ENCODE peak calls at places on chromosomes 13 and 19, in five cellular contexts. One of them, this sample, is unnamed.

GRCh38 chr13:23378009-23378632 is 55.4 kb downstream of the SACS start:
- DNase-seq in A673: peak; percentile 38
- DNase-seq in fibroblast of villous mesenchyme: peak; percentile 88
- DNase-seq in astrocyte: peak; percentile 99
- DNase-seq in tibial artery: peak; percentile 68
- DNase-seq in this sample: peak; percentile 41

GRCh38 chr19:29539668-29540067 is 13.9 kb downstream of the VSTM2B start:
- DNase-seq in A673: no peak
- DNase-seq in fibroblast of villous mesenchyme: no peak
- DNase-seq in astrocyte: no peak
- DNase-seq in tibial artery: peak; percentile 38
- DNase-seq in this sample: no peak

GRCh38 chr13:111919286-111919685 is 147.7 kb upstream of the SOX1 start:
- DNase-seq in A673: no peak
- DNase-seq in fibroblast of villous mesenchyme: no peak
- DNase-seq in astrocyte: no peak
- DNase-seq in tibial artery: no peak
- DNase-seq in this sample: no peak

GRCh38 chr19:58274771-58275199 is 4.0 kb upstream of the ZNF8 start:
- DNase-seq in A673: no peak
- DNase-seq in fibroblast of villous mesenchyme: peak; percentile 73
- DNase-seq in astrocyte: peak; percentile 61
- DNase-seq in tibial artery: no peak
- DNase-seq in this sample: no peak

GRCh38 chr13:66994498-66995365 is 235.4 kb downstream of the PCDH9 start:
- DNase-seq in A673: no peak
- DNase-seq in fibroblast of villous mesenchyme: no peak
- DNase-seq in astrocyte: no peak
- DNase-seq in tibial artery: no peak
- DNase-seq in this sample: no peak

GRCh38 chr13:22110368-22110767 is 439.5 kb downstream of the FGF9 start:
- DNase-seq in A673: no peak
- DNase-seq in fibroblast of villous mesenchyme: no peak
- DNase-seq in astrocyte: no peak
- DNase-seq in tibial artery: peak; percentile 84
- DNase-seq in this sample: no peak

GRCh38 chr19:36009220-36009619 is 607 bp upstream of the SYNE4 start:
- DNase-seq in A673: peak; percentile 65
- DNase-seq in fibroblast of villous mesenchyme: peak; percentile 57
- DNase-seq in astrocyte: peak; percentile 45
- DNase-seq in tibial artery: peak; percentile 88
- DNase-seq in this sample: peak; percentile 69

GRCh38 chr19:45047188-45047797 is 8.4 kb downstream of the CLASRP start:
- DNase-seq in A673: no peak
- DNase-seq in fibroblast of villous mesenchyme: no peak
- DNase-seq in astrocyte: no peak
- DNase-seq in tibial artery: no peak
- DNase-seq in this sample: no peak

GRCh38 chr13:82593239-82593638 is 1289.0 kb downstream of the SLITRK1 start:
- DNase-seq in A673: no peak
- DNase-seq in fibroblast of villous mesenchyme: no peak
- DNase-seq in astrocyte: no peak
- DNase-seq in tibial artery: no peak
- DNase-seq in this sample: no peak

GRCh38 chr19:2969104-2969504 is 8.3 kb upstream of the TLE6 start:
- DNase-seq in A673: no peak
- DNase-seq in fibroblast of villous mesenchyme: peak; percentile 79
- DNase-seq in astrocyte: no peak
- DNase-seq in tibial artery: no peak
- DNase-seq in this sample: peak; percentile 79

GRCh38 chr13:110371550-110372465 is 64.7 kb downstream of the COL4A2 start:
- DNase-seq in A673: peak; percentile 15
- DNase-seq in fibroblast of villous mesenchyme: peak; percentile 78
- DNase-seq in astrocyte: peak; percentile 59
- DNase-seq in tibial artery: no peak
- DNase-seq in this sample: peak; percentile 68

GRCh38 chr19:1773173-1773572 is 19.9 kb downstream of the ONECUT3 start:
- DNase-seq in A673: no peak
- DNase-seq in fibroblast of villous mesenchyme: peak; percentile 78
- DNase-seq in astrocyte: peak; percentile 82
- DNase-seq in tibial artery: no peak
- DNase-seq in this sample: no peak

GRCh38 chr13:42395066-42395821 is 123.3 kb downstream of the AKAP11 start:
- DNase-seq in A673: no peak
- DNase-seq in fibroblast of villous mesenchyme: no peak
- DNase-seq in astrocyte: no peak
- DNase-seq in tibial artery: no peak
- DNase-seq in this sample: no peak

GRCh38 chr13:39531646-39532045 is 71.3 kb downstream of the LHFPL6 start:
- DNase-seq in A673: no peak
- DNase-seq in fibroblast of villous mesenchyme: peak; percentile 47
- DNase-seq in astrocyte: peak; percentile 24
- DNase-seq in tibial artery: no peak
- DNase-seq in this sample: no peak

GRCh38 chr13:93963266-93964131 is 516.0 kb downstream of the DCT start:
- DNase-seq in A673: peak; percentile 56
- DNase-seq in fibroblast of villous mesenchyme: peak; percentile 40
- DNase-seq in astrocyte: peak; percentile 51
- DNase-seq in tibial artery: no peak
- DNase-seq in this sample: no peak

GRCh38 chr19:58346961-58347929 is 6.0 kb downstream of the A1BG start:
- DNase-seq in A673: peak; percentile 84
- DNase-seq in fibroblast of villous mesenchyme: peak; percentile 78
- DNase-seq in astrocyte: peak; percentile 31
- DNase-seq in tibial artery: peak; percentile 79
- DNase-seq in this sample: peak; percentile 58

GRCh38 chr13:68369739-68370138 is 1139.6 kb upstream of the PCDH9 start:
- DNase-seq in A673: no peak
- DNase-seq in fibroblast of villous mesenchyme: no peak
- DNase-seq in astrocyte: peak; percentile 46
- DNase-seq in tibial artery: no peak
- DNase-seq in this sample: no peak

GRCh38 chr19:5172859-5173577 is 167.6 kb downstream of the PTPRS start:
- DNase-seq in A673: peak; percentile 79
- DNase-seq in fibroblast of villous mesenchyme: peak; percentile 87
- DNase-seq in astrocyte: peak; percentile 96
- DNase-seq in tibial artery: no peak
- DNase-seq in this sample: no peak

GRCh38 chr13:96214804-96215445 is 125.0 kb downstream of the HS6ST3 start:
- DNase-seq in A673: no peak
- DNase-seq in fibroblast of villous mesenchyme: no peak
- DNase-seq in astrocyte: no peak
- DNase-seq in tibial artery: no peak
- DNase-seq in this sample: no peak

GRCh38 chr13:44331446-44331845 is 42.2 kb upstream of the SERP2 start:
- DNase-seq in A673: peak; percentile 48
- DNase-seq in fibroblast of villous mesenchyme: no peak
- DNase-seq in astrocyte: peak; percentile 49
- DNase-seq in tibial artery: no peak
- DNase-seq in this sample: no peak

GRCh38 chr13:110560606-110561334 is 752 bp downstream of the RAB20 start:
- DNase-seq in A673: no peak
- DNase-seq in fibroblast of villous mesenchyme: peak; percentile 76
- DNase-seq in astrocyte: no peak
- DNase-seq in tibial artery: peak; percentile 76
- DNase-seq in this sample: no peak

GRCh38 chr19:55641376-55642152 is 762 bp downstream of the ZNF580 start:
- DNase-seq in A673: peak; percentile 55
- DNase-seq in fibroblast of villous mesenchyme: peak; percentile 45
- DNase-seq in astrocyte: peak; percentile 18
- DNase-seq in tibial artery: no peak
- DNase-seq in this sample: no peak

GRCh38 chr13:33676045-33676699 is 141.8 kb upstream of the RFC3 start:
- DNase-seq in A673: no peak
- DNase-seq in fibroblast of villous mesenchyme: peak; percentile 35
- DNase-seq in astrocyte: no peak
- DNase-seq in tibial artery: no peak
- DNase-seq in this sample: no peak

GRCh38 chr19:50380767-50381166 is 3.4 kb upstream of the POLD1 start:
- DNase-seq in A673: no peak
- DNase-seq in fibroblast of villous mesenchyme: no peak
- DNase-seq in astrocyte: no peak
- DNase-seq in tibial artery: no peak
- DNase-seq in this sample: no peak

GRCh38 chr13:53137777-53138176 is 109.2 kb downstream of the OLFM4 start:
- DNase-seq in A673: peak; percentile 22
- DNase-seq in fibroblast of villous mesenchyme: peak; percentile 16
- DNase-seq in astrocyte: peak; percentile 19
- DNase-seq in tibial artery: no peak
- DNase-seq in this sample: peak; percentile 44

GRCh38 chr13:99151516-99151915 is 49.1 kb upstream of the UBAC2 start:
- DNase-seq in A673: no peak
- DNase-seq in fibroblast of villous mesenchyme: peak; percentile 52
- DNase-seq in astrocyte: peak; percentile 76
- DNase-seq in tibial artery: no peak
- DNase-seq in this sample: no peak

GRCh38 chr19:30047355-30047895 is 105.4 kb downstream of the URI1 start:
- DNase-seq in A673: no peak
- DNase-seq in fibroblast of villous mesenchyme: no peak
- DNase-seq in astrocyte: no peak
- DNase-seq in tibial artery: no peak
- DNase-seq in this sample: no peak

GRCh38 chr13:32669030-32669646 is 82.9 kb downstream of the PDS5B start:
- DNase-seq in A673: peak; percentile 76
- DNase-seq in fibroblast of villous mesenchyme: peak; percentile 69
- DNase-seq in astrocyte: peak; percentile 42
- DNase-seq in tibial artery: no peak
- DNase-seq in this sample: no peak

GRCh38 chr13:74741732-74742131 is 607.5 kb upstream of the KLF12 start:
- DNase-seq in A673: no peak
- DNase-seq in fibroblast of villous mesenchyme: no peak
- DNase-seq in astrocyte: no peak
- DNase-seq in tibial artery: no peak
- DNase-seq in this sample: no peak

GRCh38 chr19:10141973-10142372 is 22.3 kb upstream of the EIF3G start:
- DNase-seq in A673: no peak
- DNase-seq in fibroblast of villous mesenchyme: no peak
- DNase-seq in astrocyte: no peak
- DNase-seq in tibial artery: no peak
- DNase-seq in this sample: no peak
- H3K4me3 ChIP-seq in A673: no peak overlapping the region
- H3K4me3 ChIP-seq in fibroblast of villous mesenchyme: no peak overlapping the region
- H3K4me3 ChIP-seq in astrocyte: no peak overlapping the region
- H3K4me3 ChIP-seq in tibial artery: no peak overlapping the region
- H3K4me3 ChIP-seq in this sample: no peak overlapping the region

GRCh38 chr19:41172297-41173164 is 20.5 kb upstream of the CYP2S1 start:
- DNase-seq in A673: no peak
- DNase-seq in fibroblast of villous mesenchyme: no peak
- DNase-seq in astrocyte: no peak
- DNase-seq in tibial artery: no peak
- DNase-seq in this sample: no peak
- TF ChIP-seq CTCF in A673: peak; percentile 12
- TF ChIP-seq CTCF in fibroblast of villous mesenchyme: no peak
- TF ChIP-seq CTCF in astrocyte: no peak
- TF ChIP-seq CTCF in tibial artery: no peak
- TF ChIP-seq CTCF in this sample: no peak

DNA sequence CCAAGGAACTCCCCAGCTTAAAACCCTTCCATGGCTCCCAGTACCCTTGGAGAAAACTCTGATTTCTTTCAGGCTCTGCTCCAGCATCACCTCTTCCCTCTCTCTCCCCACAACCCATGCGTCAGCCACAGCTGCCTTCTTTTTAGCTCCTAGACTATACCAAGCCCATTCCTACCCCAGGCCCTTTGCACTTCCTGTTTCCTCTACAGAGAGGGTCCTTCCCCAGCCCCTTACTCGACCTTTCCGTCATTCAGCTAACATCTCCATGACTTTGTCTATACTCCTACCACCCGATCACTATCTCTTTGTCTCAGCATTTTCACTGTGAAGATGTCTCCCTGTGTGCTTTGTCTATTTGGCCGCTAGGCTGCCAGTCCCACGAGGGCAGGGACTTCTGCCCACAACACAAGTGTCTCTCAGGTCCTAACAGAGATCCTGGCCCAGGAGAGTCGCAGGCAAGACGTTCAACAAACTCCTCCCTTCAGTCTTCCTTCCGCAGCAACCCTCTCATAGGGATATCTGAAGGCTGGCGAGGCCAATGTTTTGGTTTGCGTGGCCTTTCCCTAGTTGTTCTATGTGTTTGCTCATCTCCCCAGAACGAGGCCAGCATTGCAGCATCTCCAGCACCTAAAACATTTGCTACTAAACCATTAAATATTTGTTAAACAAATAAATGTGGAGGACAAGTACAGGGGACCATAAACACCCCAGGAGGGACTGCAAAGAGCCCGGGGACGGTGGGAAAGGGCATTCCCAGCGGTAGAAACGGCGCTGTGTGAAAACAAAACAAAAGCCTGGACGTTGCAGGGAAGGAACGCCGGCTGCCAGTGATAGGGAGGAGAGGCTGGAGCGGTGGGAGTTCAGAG is 816 bp downstream of the CCNP start:
- DNase-seq in A673: no peak
- DNase-seq in fibroblast of villous mesenchyme: peak; percentile 60
- DNase-seq in astrocyte: no peak
- DNase-seq in tibial artery: no peak
- DNase-seq in this sample: no peak
- H3K4me3 ChIP-seq in A673: no peak overlapping the region
- H3K4me3 ChIP-seq in fibroblast of villous mesenchyme: peak overlapping the region; percentile 39
- H3K4me3 ChIP-seq in astrocyte: peak overlapping the region; percentile 16
- H3K4me3 ChIP-seq in tibial artery: peak overlapping the region; percentile 39
- H3K4me3 ChIP-seq in this sample: peak overlapping the region; percentile 9

DNA sequence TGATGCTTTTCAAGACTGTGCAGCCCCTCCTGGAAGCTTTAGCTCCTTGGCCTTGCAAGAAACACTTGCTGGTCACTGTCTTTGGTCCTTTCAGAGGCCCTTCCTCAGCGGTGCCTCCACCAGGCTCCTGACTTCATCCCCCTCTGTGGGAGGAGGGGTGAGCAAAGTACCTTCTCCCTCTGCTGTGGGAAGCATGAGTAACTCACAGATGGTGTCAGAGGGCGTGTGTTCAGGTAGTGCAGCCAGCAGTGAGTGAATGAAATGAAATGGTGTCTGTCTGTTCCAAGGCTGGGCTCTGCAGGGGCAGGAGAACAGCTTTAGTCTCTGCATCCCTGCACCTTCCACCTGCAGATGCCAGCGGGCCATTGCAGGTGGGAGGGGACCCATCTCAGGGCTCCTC is 102.9 kb downstream of the SHISA2 start:
- DNase-seq in A673: no peak
- DNase-seq in fibroblast of villous mesenchyme: no peak
- DNase-seq in astrocyte: no peak
- DNase-seq in tibial artery: no peak
- DNase-seq in this sample: no peak
- TF ChIP-seq CTCF in A673: no peak
- TF ChIP-seq CTCF in fibroblast of villous mesenchyme: no peak
- TF ChIP-seq CTCF in astrocyte: no peak
- TF ChIP-seq CTCF in tibial artery: no peak
- TF ChIP-seq CTCF in this sample: no peak

DNA sequence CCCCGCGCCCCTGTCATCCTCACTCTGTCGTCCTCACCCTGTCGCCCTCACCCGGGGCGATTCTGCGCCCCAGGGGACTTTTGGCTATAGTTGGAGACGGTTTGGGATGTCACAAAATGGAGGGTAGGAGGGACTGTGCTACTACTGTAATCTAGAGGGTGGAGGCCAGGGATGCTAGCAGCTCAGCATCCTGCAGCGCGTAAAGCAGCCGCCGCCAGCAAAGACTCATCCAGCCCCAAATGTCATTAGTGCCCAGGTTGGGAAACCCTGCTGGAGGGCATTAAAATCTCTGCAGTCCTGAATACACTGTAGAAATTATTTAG is 362 bp downstream of the ZNF557 start:
- DNase-seq in A673: no peak
- DNase-seq in fibroblast of villous mesenchyme: no peak
- DNase-seq in astrocyte: no peak
- DNase-seq in tibial artery: no peak
- DNase-seq in this sample: no peak
- H3K4me3 ChIP-seq in A673: peak overlapping the region; percentile 77
- H3K4me3 ChIP-seq in fibroblast of villous mesenchyme: peak overlapping the region; percentile 86
- H3K4me3 ChIP-seq in astrocyte: peak overlapping the region; percentile 87
- H3K4me3 ChIP-seq in tibial artery: peak overlapping the region; percentile 91
- H3K4me3 ChIP-seq in this sample: peak overlapping the region; percentile 67

GRCh38 chr13:51297556-51297955 is 41.9 kb upstream of the SERPINE3 start:
- DNase-seq in A673: no peak
- DNase-seq in fibroblast of villous mesenchyme: no peak
- DNase-seq in astrocyte: no peak
- DNase-seq in tibial artery: no peak
- DNase-seq in this sample: no peak
- TF ChIP-seq CTCF in A673: no peak
- TF ChIP-seq CTCF in fibroblast of villous mesenchyme: no peak
- TF ChIP-seq CTCF in astrocyte: no peak
- TF ChIP-seq CTCF in tibial artery: no peak
- TF ChIP-seq CTCF in this sample: no peak